ENCODE peak calls at places on chromosomes 6 and 20, in six cellular contexts. One of them, this sample, is unnamed.

GRCh38 chr20:35320396-35321126 is 28.3 kb upstream of the FAM83C start:
- DNase-seq in T-cell: no peak
- DNase-seq in Caco-2: peak
- DNase-seq in activated CD4-positive, alpha-beta memory T cell treated with anti-CD3 and anti-CD28 coated beads for 36 hours: no peak
- DNase-seq in astrocyte of the spinal cord: peak
- DNase-seq in T-helper 1 cell: no peak
- DNase-seq in this sample: no peak

GRCh38 chr6:44475779-44476434 is 88.4 kb downstream of the CDC5L start:
- DNase-seq in T-cell: peak
- DNase-seq in Caco-2: peak
- DNase-seq in activated CD4-positive, alpha-beta memory T cell treated with anti-CD3 and anti-CD28 coated beads for 36 hours: peak
- DNase-seq in astrocyte of the spinal cord: peak
- DNase-seq in T-helper 1 cell: peak
- DNase-seq in this sample: peak

GRCh38 chr6:53257001-53257400 is 91.7 kb downstream of the ELOVL5 start:
- DNase-seq in T-cell: no peak
- DNase-seq in Caco-2: no peak
- DNase-seq in activated CD4-positive, alpha-beta memory T cell treated with anti-CD3 and anti-CD28 coated beads for 36 hours: no peak
- DNase-seq in astrocyte of the spinal cord: no peak
- DNase-seq in T-helper 1 cell: no peak
- DNase-seq in this sample: no peak

GRCh38 chr20:24870876-24871275 is 78.2 kb upstream of the CST7 start:
- DNase-seq in T-cell: no peak
- DNase-seq in Caco-2: no peak
- DNase-seq in activated CD4-positive, alpha-beta memory T cell treated with anti-CD3 and anti-CD28 coated beads for 36 hours: no peak
- DNase-seq in astrocyte of the spinal cord: peak
- DNase-seq in T-helper 1 cell: no peak
- DNase-seq in this sample: no peak

GRCh38 chr6:118934461-118935330 is at the start of gene MCM9:
- DNase-seq in T-cell: peak
- DNase-seq in Caco-2: peak
- DNase-seq in activated CD4-positive, alpha-beta memory T cell treated with anti-CD3 and anti-CD28 coated beads for 36 hours: peak
- DNase-seq in astrocyte of the spinal cord: peak
- DNase-seq in T-helper 1 cell: peak
- DNase-seq in this sample: peak

GRCh38 chr6:53894086-53894485 is 99.3 kb downstream of the LRRC1 start:
- DNase-seq in T-cell: peak
- DNase-seq in Caco-2: no peak
- DNase-seq in activated CD4-positive, alpha-beta memory T cell treated with anti-CD3 and anti-CD28 coated beads for 36 hours: peak
- DNase-seq in astrocyte of the spinal cord: peak
- DNase-seq in T-helper 1 cell: no peak
- DNase-seq in this sample: peak

GRCh38 chr20:23142162-23143050 is 56.3 kb upstream of the CD93 start:
- DNase-seq in T-cell: no peak
- DNase-seq in Caco-2: no peak
- DNase-seq in activated CD4-positive, alpha-beta memory T cell treated with anti-CD3 and anti-CD28 coated beads for 36 hours: peak
- DNase-seq in astrocyte of the spinal cord: no peak
- DNase-seq in T-helper 1 cell: no peak
- DNase-seq in this sample: no peak

GRCh38 chr6:56595490-56596122 is 47.1 kb downstream of the DST start:
- DNase-seq in T-cell: peak
- DNase-seq in Caco-2: peak
- DNase-seq in activated CD4-positive, alpha-beta memory T cell treated with anti-CD3 and anti-CD28 coated beads for 36 hours: peak
- DNase-seq in astrocyte of the spinal cord: peak
- DNase-seq in T-helper 1 cell: peak
- DNase-seq in this sample: peak